ENCODE peak calls at places on chromosomes 12 and 14, in ten cellular contexts. One of them, this sample, is unnamed.

GRCh38 chr12:2693204-2693860 is 101.4 kb upstream of the FKBP4 start:
- DNase-seq in GM23248: no peak
- DNase-seq in GM12865: no peak
- DNase-seq in Panc1: no peak
- DNase-seq in SK-N-MC: no peak
- DNase-seq in ovary: no peak
- DNase-seq in heart right ventricle: no peak
- DNase-seq in astrocyte of the cerebellum: no peak
- DNase-seq in A549: no peak
- DNase-seq in HL-60: peak
- DNase-seq in this sample: no peak

GRCh38 chr14:71169028-71169427 is 261.8 kb downstream of the PCNX1 start:
- DNase-seq in GM23248: peak
- DNase-seq in GM12865: peak
- DNase-seq in Panc1: no peak
- DNase-seq in SK-N-MC: no peak
- DNase-seq in ovary: no peak
- DNase-seq in heart right ventricle: no peak
- DNase-seq in astrocyte of the cerebellum: no peak
- DNase-seq in A549: peak
- DNase-seq in HL-60: no peak
- DNase-seq in this sample: no peak

GRCh38 chr14:54470701-54471100 is 18.1 kb downstream of the GMFB start:
- DNase-seq in GM23248: no peak
- DNase-seq in GM12865: no peak
- DNase-seq in Panc1: no peak
- DNase-seq in SK-N-MC: no peak
- DNase-seq in ovary: no peak
- DNase-seq in heart right ventricle: no peak
- DNase-seq in astrocyte of the cerebellum: no peak
- DNase-seq in A549: peak
- DNase-seq in HL-60: no peak
- DNase-seq in this sample: no peak

GRCh38 chr14:25118671-25119070 is 68.7 kb upstream of the STXBP6 start:
- DNase-seq in GM23248: no peak
- DNase-seq in GM12865: no peak
- DNase-seq in Panc1: no peak
- DNase-seq in SK-N-MC: no peak
- DNase-seq in ovary: no peak
- DNase-seq in heart right ventricle: no peak
- DNase-seq in astrocyte of the cerebellum: no peak
- DNase-seq in A549: no peak
- DNase-seq in HL-60: no peak
- DNase-seq in this sample: no peak

GRCh38 chr12:121942145-121942718 is 23.8 kb downstream of the CFAP251 start:
- DNase-seq in GM23248: no peak
- DNase-seq in GM12865: no peak
- DNase-seq in Panc1: no peak
- DNase-seq in SK-N-MC: no peak
- DNase-seq in ovary: no peak
- DNase-seq in heart right ventricle: no peak
- DNase-seq in astrocyte of the cerebellum: peak
- DNase-seq in A549: no peak
- DNase-seq in HL-60: no peak
- DNase-seq in this sample: peak

GRCh38 chr12:69415471-69416275 is 54.5 kb upstream of the FRS2 start:
- DNase-seq in GM23248: peak
- DNase-seq in GM12865: peak
- DNase-seq in Panc1: no peak
- DNase-seq in SK-N-MC: peak
- DNase-seq in ovary: peak
- DNase-seq in heart right ventricle: peak
- DNase-seq in astrocyte of the cerebellum: peak
- DNase-seq in A549: peak
- DNase-seq in HL-60: peak
- DNase-seq in this sample: peak

GRCh38 chr12:52264435-52264825 is 10.0 kb upstream of the KRT86 start:
- DNase-seq in GM23248: no peak
- DNase-seq in GM12865: no peak
- DNase-seq in Panc1: no peak
- DNase-seq in SK-N-MC: no peak
- DNase-seq in ovary: no peak
- DNase-seq in heart right ventricle: no peak
- DNase-seq in astrocyte of the cerebellum: no peak
- DNase-seq in A549: no peak
- DNase-seq in HL-60: no peak
- DNase-seq in this sample: no peak

GRCh38 chr12:40146800-40147797 is 41.2 kb upstream of the SLC2A13 start:
- DNase-seq in GM23248: no peak
- DNase-seq in GM12865: no peak
- DNase-seq in Panc1: no peak
- DNase-seq in SK-N-MC: no peak
- DNase-seq in ovary: no peak
- DNase-seq in heart right ventricle: no peak
- DNase-seq in astrocyte of the cerebellum: no peak
- DNase-seq in A549: no peak
- DNase-seq in HL-60: peak
- DNase-seq in this sample: no peak

GRCh38 chr14:35335388-35336092 is 43.4 kb downstream of the PSMA6 start:
- DNase-seq in GM23248: no peak
- DNase-seq in GM12865: no peak
- DNase-seq in Panc1: no peak
- DNase-seq in SK-N-MC: no peak
- DNase-seq in ovary: peak
- DNase-seq in heart right ventricle: peak
- DNase-seq in astrocyte of the cerebellum: no peak
- DNase-seq in A549: peak
- DNase-seq in HL-60: no peak
- DNase-seq in this sample: no peak

GRCh38 chr14:35337557-35338255 is 45.5 kb downstream of the PSMA6 start:
- DNase-seq in GM23248: no peak
- DNase-seq in GM12865: no peak
- DNase-seq in Panc1: no peak
- DNase-seq in SK-N-MC: no peak
- DNase-seq in ovary: no peak
- DNase-seq in heart right ventricle: no peak
- DNase-seq in astrocyte of the cerebellum: no peak
- DNase-seq in A549: peak
- DNase-seq in HL-60: no peak
- DNase-seq in this sample: no peak

GRCh38 chr14:35338731-35339405 is 46.7 kb downstream of the PSMA6 start:
- DNase-seq in GM23248: no peak
- DNase-seq in GM12865: no peak
- DNase-seq in Panc1: no peak
- DNase-seq in SK-N-MC: no peak
- DNase-seq in ovary: no peak
- DNase-seq in heart right ventricle: no peak
- DNase-seq in astrocyte of the cerebellum: no peak
- DNase-seq in A549: no peak
- DNase-seq in HL-60: no peak
- DNase-seq in this sample: no peak

GRCh38 chr14:35336171-35337073 is 44.2 kb downstream of the PSMA6 start:
- DNase-seq in GM23248: no peak
- DNase-seq in GM12865: no peak
- DNase-seq in Panc1: no peak
- DNase-seq in SK-N-MC: no peak
- DNase-seq in ovary: peak
- DNase-seq in heart right ventricle: peak
- DNase-seq in astrocyte of the cerebellum: no peak
- DNase-seq in A549: peak
- DNase-seq in HL-60: peak
- DNase-seq in this sample: peak

GRCh38 chr14:35337074-35337556 is 44.9 kb downstream of the PSMA6 start:
- DNase-seq in GM23248: no peak
- DNase-seq in GM12865: no peak
- DNase-seq in Panc1: no peak
- DNase-seq in SK-N-MC: no peak
- DNase-seq in ovary: no peak
- DNase-seq in heart right ventricle: no peak
- DNase-seq in astrocyte of the cerebellum: no peak
- DNase-seq in A549: no peak
- DNase-seq in HL-60: no peak
- DNase-seq in this sample: no peak
- H3K4me3 ChIP-seq in GM23248: no peak
- H3K4me3 ChIP-seq in GM12865: no peak
- H3K4me3 ChIP-seq in Panc1: peak
- H3K4me3 ChIP-seq in SK-N-MC: no peak
- H3K4me3 ChIP-seq in ovary: no peak
- H3K4me3 ChIP-seq in heart right ventricle: peak
- H3K4me3 ChIP-seq in astrocyte of the cerebellum: no peak
- H3K4me3 ChIP-seq in A549: no peak
- H3K4me3 ChIP-seq in HL-60: no peak
- H3K4me3 ChIP-seq in this sample: no peak

GRCh38 chr12:68119250-68119649 is 40.3 kb downstream of the IFNG start:
- DNase-seq in GM23248: no peak
- DNase-seq in GM12865: peak
- DNase-seq in Panc1: no peak
- DNase-seq in SK-N-MC: no peak
- DNase-seq in ovary: no peak
- DNase-seq in heart right ventricle: no peak
- DNase-seq in astrocyte of the cerebellum: no peak
- DNase-seq in A549: no peak
- DNase-seq in HL-60: no peak
- DNase-seq in this sample: no peak

GRCh38 chr12:68118096-68118755 is 41.3 kb downstream of the IFNG start:
- DNase-seq in GM23248: no peak
- DNase-seq in GM12865: no peak
- DNase-seq in Panc1: no peak
- DNase-seq in SK-N-MC: no peak
- DNase-seq in ovary: no peak
- DNase-seq in heart right ventricle: no peak
- DNase-seq in astrocyte of the cerebellum: no peak
- DNase-seq in A549: no peak
- DNase-seq in HL-60: no peak
- DNase-seq in this sample: no peak

GRCh38 chr12:68121143-68121542 is 38.4 kb downstream of the IFNG start:
- DNase-seq in GM23248: no peak
- DNase-seq in GM12865: peak
- DNase-seq in Panc1: no peak
- DNase-seq in SK-N-MC: no peak
- DNase-seq in ovary: no peak
- DNase-seq in heart right ventricle: no peak
- DNase-seq in astrocyte of the cerebellum: no peak
- DNase-seq in A549: no peak
- DNase-seq in HL-60: no peak
- DNase-seq in this sample: no peak

GRCh38 chr12:68122236-68122920 is 37.2 kb downstream of the IFNG start:
- DNase-seq in GM23248: no peak
- DNase-seq in GM12865: no peak
- DNase-seq in Panc1: no peak
- DNase-seq in SK-N-MC: no peak
- DNase-seq in ovary: no peak
- DNase-seq in heart right ventricle: no peak
- DNase-seq in astrocyte of the cerebellum: no peak
- DNase-seq in A549: no peak
- DNase-seq in HL-60: no peak
- DNase-seq in this sample: peak

GRCh38 chr12:68119724-68120211 is 39.8 kb downstream of the IFNG start:
- DNase-seq in GM23248: no peak
- DNase-seq in GM12865: peak
- DNase-seq in Panc1: no peak
- DNase-seq in SK-N-MC: no peak
- DNase-seq in ovary: no peak
- DNase-seq in heart right ventricle: no peak
- DNase-seq in astrocyte of the cerebellum: no peak
- DNase-seq in A549: no peak
- DNase-seq in HL-60: no peak
- DNase-seq in this sample: no peak
- H3K4me3 ChIP-seq in GM23248: no peak
- H3K4me3 ChIP-seq in GM12865: no peak
- H3K4me3 ChIP-seq in Panc1: no peak
- H3K4me3 ChIP-seq in SK-N-MC: no peak
- H3K4me3 ChIP-seq in ovary: no peak
- H3K4me3 ChIP-seq in heart right ventricle: no peak
- H3K4me3 ChIP-seq in astrocyte of the cerebellum: no peak
- H3K4me3 ChIP-seq in A549: no peak
- H3K4me3 ChIP-seq in HL-60: no peak
- H3K4me3 ChIP-seq in this sample: no peak

GRCh38 chr12:113422929-113423669 is 919 bp downstream of the SDSL start:
- DNase-seq in GM23248: no peak
- DNase-seq in GM12865: no peak
- DNase-seq in Panc1: no peak
- DNase-seq in SK-N-MC: no peak
- DNase-seq in ovary: no peak
- DNase-seq in heart right ventricle: no peak
- DNase-seq in astrocyte of the cerebellum: no peak
- DNase-seq in A549: no peak
- DNase-seq in HL-60: no peak
- DNase-seq in this sample: no peak
- H3K4me3 ChIP-seq in GM23248: peak
- H3K4me3 ChIP-seq in GM12865: peak
- H3K4me3 ChIP-seq in Panc1: peak
- H3K4me3 ChIP-seq in SK-N-MC: no peak
- H3K4me3 ChIP-seq in ovary: peak
- H3K4me3 ChIP-seq in heart right ventricle: peak
- H3K4me3 ChIP-seq in astrocyte of the cerebellum: peak
- H3K4me3 ChIP-seq in A549: peak
- H3K4me3 ChIP-seq in HL-60: peak
- H3K4me3 ChIP-seq in this sample: peak

DNA sequence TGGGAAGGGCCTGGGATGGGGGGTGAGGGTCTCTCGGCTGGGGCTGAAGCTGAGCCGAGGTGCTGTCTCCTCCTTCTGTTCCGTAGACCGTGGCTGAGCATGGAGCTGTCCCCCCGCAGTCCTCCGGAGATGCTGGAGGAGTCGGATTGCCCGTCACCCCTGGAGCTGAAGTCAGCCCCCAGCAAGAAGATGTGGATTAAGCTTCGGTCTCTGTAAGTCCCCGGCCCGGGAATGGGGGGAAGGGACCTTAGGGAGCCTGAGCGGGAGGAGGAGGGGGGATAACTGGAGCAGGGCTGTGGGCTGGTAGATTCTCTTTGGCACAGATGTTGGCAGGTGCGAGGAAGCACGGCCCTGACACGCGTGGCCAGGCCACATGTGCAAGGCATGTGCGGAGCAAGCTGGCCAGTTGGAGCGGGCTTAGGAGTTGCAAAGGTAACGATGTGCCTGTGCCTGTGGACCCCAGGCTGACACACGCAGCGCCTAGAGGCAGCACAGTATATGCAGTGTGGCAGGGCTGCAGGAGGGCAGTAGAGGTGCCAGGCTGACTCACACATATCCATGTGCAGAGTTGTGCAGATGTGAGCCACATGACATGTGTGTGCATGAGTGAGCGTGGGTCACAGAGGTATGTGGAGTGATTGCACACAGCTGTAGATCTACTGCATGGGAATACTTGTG is 512 bp downstream of the PDE1B start:
- DNase-seq in GM23248: peak
- DNase-seq in GM12865: no peak
- DNase-seq in Panc1: no peak
- DNase-seq in SK-N-MC: no peak
- DNase-seq in ovary: peak
- DNase-seq in heart right ventricle: no peak
- DNase-seq in astrocyte of the cerebellum: no peak
- DNase-seq in A549: no peak
- DNase-seq in HL-60: no peak
- DNase-seq in this sample: no peak
- H3K4me3 ChIP-seq in GM23248: peak
- H3K4me3 ChIP-seq in GM12865: no peak
- H3K4me3 ChIP-seq in Panc1: peak
- H3K4me3 ChIP-seq in SK-N-MC: peak
- H3K4me3 ChIP-seq in ovary: peak
- H3K4me3 ChIP-seq in heart right ventricle: peak
- H3K4me3 ChIP-seq in astrocyte of the cerebellum: peak
- H3K4me3 ChIP-seq in A549: peak
- H3K4me3 ChIP-seq in HL-60: peak
- H3K4me3 ChIP-seq in this sample: peak

GRCh38 chr14:53391631-53392030 is 238.5 kb upstream of the DDHD1 start:
- DNase-seq in GM23248: peak
- DNase-seq in GM12865: no peak
- DNase-seq in Panc1: no peak
- DNase-seq in SK-N-MC: no peak
- DNase-seq in ovary: no peak
- DNase-seq in heart right ventricle: no peak
- DNase-seq in astrocyte of the cerebellum: peak
- DNase-seq in A549: no peak
- DNase-seq in HL-60: no peak
- DNase-seq in this sample: peak
- H3K4me3 ChIP-seq in GM23248: no peak
- H3K4me3 ChIP-seq in GM12865: no peak
- H3K4me3 ChIP-seq in Panc1: no peak
- H3K4me3 ChIP-seq in SK-N-MC: no peak
- H3K4me3 ChIP-seq in ovary: no peak
- H3K4me3 ChIP-seq in heart right ventricle: no peak
- H3K4me3 ChIP-seq in astrocyte of the cerebellum: no peak
- H3K4me3 ChIP-seq in A549: no peak
- H3K4me3 ChIP-seq in HL-60: no peak
- H3K4me3 ChIP-seq in this sample: no peak

This sample was measured in skeletal muscle cell.